ENCODE peak calls at places on chromosomes 12 and 14, in eight cellular contexts. P, V, F, I, R, Q, C and Z are unnamed samples.

GRCh38 chr14:56570295-56570694 is 9.3 kb upstream of the TMEM260 start:
- DNase-seq in R (no peak), F (no peak), C (no peak), P (no peak), I (no peak), V (no peak), Q (no peak), Z (no peak)

GRCh38 chr14:69695664-69696527 is 71.0 kb upstream of the SRSF5 start:
- DNase-seq in I (no peak), V (no peak), P (no peak), F (no peak), C (peak; percentile 52), Q (no peak), R (no peak), Z (peak; percentile 18)

GRCh38 chr12:88904705-88905104 is 324.4 kb upstream of the KITLG start:
- DNase-seq in P (peak; percentile 15), Q (no peak), I (no peak), R (no peak), V (no peak), C (no peak), F (no peak), Z (no peak)

GRCh38 chr12:57738661-57739237 is at the start of gene AGAP2:
- DNase-seq in Q (no peak), P (no peak), C (no peak), F (no peak), I (no peak), R (no peak), V (no peak), Z (no peak)

GRCh38 chr12:108360487-108360886 is 21.4 kb upstream of the CMKLR1 start:
- DNase-seq in I (peak; percentile 84), P (no peak), F (peak; percentile 11), C (peak; percentile 14), R (no peak), Q (peak; percentile 35), V (no peak), Z (peak; percentile 18)

GRCh38 chr14:21825147-21825743 is 151.6 kb upstream of the OR4E1 start:
- DNase-seq in C (peak; percentile 25), Q (peak; percentile 42), R (peak; percentile 34), V (no peak), P (peak; percentile 51), F (no peak), I (no peak), Z (no peak)

GRCh38 chr14:91218041-91218440 is 26.5 kb downstream of the GPR68 start:
- DNase-seq in F (no peak), R (no peak), V (no peak), I (no peak), Q (no peak), C (no peak), P (no peak), Z (no peak)

GRCh38 chr12:124424516-124424905 is 129.6 kb downstream of the RFLNA start:
- DNase-seq in V (no peak), Q (no peak), P (no peak), I (no peak), F (no peak), R (no peak), C (no peak), Z (no peak)

GRCh38 chr14:97250925-97251324 is 453.7 kb downstream of the VRK1 start:
- DNase-seq in F (no peak), I (no peak), C (no peak), V (no peak), R (no peak), P (no peak), Q (no peak), Z (no peak)

GRCh38 chr12:24551368-24551767 is 397.5 kb downstream of the BCAT1 start:
- DNase-seq in V (no peak), F (no peak), I (no peak), P (no peak), Q (no peak), R (no peak), C (no peak), Z (no peak)

GRCh38 chr14:54105406-54105805 is 148.8 kb upstream of the BMP4 start:
- DNase-seq in I (no peak), P (peak; percentile 99), F (no peak), V (no peak), C (peak; percentile 87), R (no peak), Q (no peak), Z (peak; percentile 86)

GRCh38 chr14:44944107-44944506 is 17.6 kb downstream of the KLHL28 start:
- DNase-seq in F (no peak), Q (no peak), I (no peak), R (no peak), P (no peak), C (no peak), V (no peak), Z (no peak)

GRCh38 chr12:115228434-115228833 is 544.5 kb upstream of the TBX3 start:
- DNase-seq in Q (no peak), I (no peak), R (no peak), P (no peak), F (no peak), C (no peak), V (no peak), Z (no peak)

GRCh38 chr12:124740691-124741137 is 123.0 kb downstream of the SCARB1 start:
- DNase-seq in V (peak; percentile 64), I (no peak), R (no peak), F (peak; percentile 84), P (peak; percentile 87), Q (no peak), C (peak; percentile 83), Z (peak; percentile 53)

GRCh38 chr14:61192970-61193369 is 88.2 kb downstream of the TMEM30B start:
- DNase-seq in C (no peak), V (no peak), I (no peak), Q (no peak), R (no peak), F (no peak), P (no peak), Z (no peak)

GRCh38 chr14:75562048-75562447 is 16.4 kb upstream of the FLVCR2 start:
- DNase-seq in I (no peak), Q (no peak), F (no peak), V (no peak), P (peak; percentile 9), R (no peak), C (peak; percentile 34), Z (no peak)

GRCh38 chr12:95548056-95548538 is 3.2 kb downstream of the USP44 start:
- DNase-seq in C (no peak), F (no peak), I (no peak), Q (no peak), P (no peak), R (no peak), V (no peak), Z (no peak)

GRCh38 chr14:23578560-23579310 is at the start of gene JPH4:
- DNase-seq in Q (no peak), V (no peak), P (no peak), R (no peak), F (no peak), I (no peak), C (no peak), Z (no peak)

GRCh38 chr12:75561921-75562320 is 50.5 kb upstream of the KRR1 start:
- DNase-seq in Q (no peak), P (no peak), F (no peak), C (no peak), V (no peak), R (no peak), I (no peak), Z (no peak)

GRCh38 chr12:101230547-101230946 is 20.5 kb upstream of the SLC5A8 start:
- DNase-seq in C (peak; percentile 92), F (no peak), R (no peak), Q (peak; percentile 11), P (peak; percentile 72), V (no peak), I (no peak), Z (peak; percentile 97)

GRCh38 chr12:51922762-51923505 is 15.6 kb downstream of the ACVRL1 start:
- DNase-seq in C (no peak), V (peak; percentile 65), I (peak; percentile 21), F (peak; percentile 79), P (peak; percentile 35), R (no peak), Q (no peak), Z (no peak)

GRCh38 chr14:89466939-89467338 is 49.9 kb upstream of the FOXN3 start:
- DNase-seq in R (no peak), P (no peak), F (peak; percentile 58), C (no peak), Q (no peak), I (no peak), V (no peak), Z (peak; percentile 64)
- H3K27ac ChIP-seq in R (no peak overlapping the region), P (no peak overlapping the region), F (no peak overlapping the region), C (no peak overlapping the region), Q (no peak overlapping the region), I (no peak overlapping the region), V (no peak overlapping the region), Z (no peak overlapping the region)

GRCh38 chr14:100020623-100021022 is 44.6 kb upstream of the EVL start:
- DNase-seq in P (no peak), I (no peak), Q (no peak), R (no peak), V (no peak), C (no peak), F (no peak), Z (no peak)

GRCh38 chr14:100018054-100018453 is 47.2 kb upstream of the EVL start:
- DNase-seq in P (no peak), F (no peak), Q (no peak), R (no peak), I (no peak), V (no peak), C (no peak), Z (no peak)

GRCh38 chr14:100018482-100018881 is 46.7 kb upstream of the EVL start:
- DNase-seq in R (no peak), C (no peak), F (no peak), P (peak; percentile 40), I (no peak), V (no peak), Q (no peak), Z (no peak)

GRCh38 chr14:100017578-100017977 is 47.6 kb upstream of the EVL start:
- DNase-seq in Q (no peak), F (no peak), C (no peak), R (no peak), P (no peak), I (no peak), V (no peak), Z (no peak)

GRCh38 chr14:100019156-100019882 is 45.9 kb upstream of the EVL start:
- DNase-seq in I (no peak), R (no peak), Q (peak; percentile 51), P (no peak), C (no peak), V (no peak), F (no peak), Z (no peak)
- H3K27ac ChIP-seq in I (no peak overlapping the region), R (no peak overlapping the region), Q (no peak overlapping the region), P (no peak overlapping the region), C (no peak overlapping the region), V (no peak overlapping the region), F (no peak overlapping the region), Z (no peak overlapping the region)

GRCh38 chr12:9868951-9869306 is 225 bp downstream of the CLEC2B start:
- DNase-seq in Q (no peak), C (no peak), P (no peak), F (no peak), V (no peak), R (no peak), I (no peak), Z (no peak)
- H3K27ac ChIP-seq in Q (peak overlapping the region; percentile 55), C (peak overlapping the region; percentile 70), P (no peak overlapping the region), F (peak overlapping the region; percentile 62), V (peak overlapping the region; percentile 79), R (peak overlapping the region; percentile 73), I (peak overlapping the region; percentile 54), Z (peak overlapping the region; percentile 91)

DNA sequence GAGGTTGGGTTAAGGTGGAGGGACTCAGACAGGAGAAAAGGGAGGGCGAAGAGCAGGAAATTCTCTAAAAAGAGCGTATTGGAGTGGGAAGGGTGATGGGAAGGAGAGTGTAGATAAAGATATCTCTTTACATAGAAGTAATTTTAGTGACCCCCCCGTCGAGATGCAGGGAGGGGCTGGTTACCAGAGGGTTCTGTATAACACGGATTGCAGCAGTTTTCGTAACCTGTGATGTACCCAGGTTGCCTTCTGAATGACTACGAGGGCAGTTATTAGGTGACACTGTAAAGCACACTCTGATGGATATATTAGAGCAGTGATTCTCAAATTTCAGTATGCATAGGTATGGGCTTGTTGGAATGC is 443 bp downstream of the DNAL1 start:
- DNase-seq in Q (no peak), F (no peak), I (no peak), V (no peak), R (no peak), P (no peak), C (no peak), Z (no peak)
- H3K27ac ChIP-seq in Q (peak overlapping the region; percentile 87), F (peak overlapping the region; percentile 89), I (no peak overlapping the region), V (peak overlapping the region; percentile 88), R (peak overlapping the region; percentile 77), P (no peak overlapping the region), C (peak overlapping the region; percentile 76), Z (no peak overlapping the region)